ENCODE peak calls at places on chromosomes 11 and 22, in eight cellular contexts. One of them, this sample, is unnamed.

GRCh38 chr11:100684101-100685065 is 2.7 kb upstream of the ARHGAP42 start:
- DNase-seq in endothelial cell: no peak
- DNase-seq in NCI-H510A treated with DMSO at 0.1 percent for 48 hours: no peak
- DNase-seq in breast epithelium: no peak
- DNase-seq in lower leg skin: no peak
- DNase-seq in hippocampal formation: no peak
- DNase-seq in stimulated activated CD4-positive, alpha-beta T cell treated with anti-CD3 and anti-CD28 coated beads, Interleukin-2, amount 100 ng/mL, for 48 hours: no peak
- DNase-seq in activated CD4-positive, alpha-beta T cell treated with anti-CD3 and anti-CD28 coated beads for 24 hours: no peak
- DNase-seq in this sample: no peak

GRCh38 chr11:69530278-69531070 is 49.0 kb downstream of the LINC01488 start:
- DNase-seq in endothelial cell: no peak
- DNase-seq in NCI-H510A treated with DMSO at 0.1 percent for 48 hours: no peak
- DNase-seq in breast epithelium: peak
- DNase-seq in lower leg skin: no peak
- DNase-seq in hippocampal formation: no peak
- DNase-seq in stimulated activated CD4-positive, alpha-beta T cell treated with anti-CD3 and anti-CD28 coated beads, Interleukin-2, amount 100 ng/mL, for 48 hours: no peak
- DNase-seq in activated CD4-positive, alpha-beta T cell treated with anti-CD3 and anti-CD28 coated beads for 24 hours: no peak
- DNase-seq in this sample: peak

GRCh38 chr22:31871475-31871874 is 72.9 kb upstream of the YWHAH start:
- DNase-seq in endothelial cell: no peak
- DNase-seq in NCI-H510A treated with DMSO at 0.1 percent for 48 hours: no peak
- DNase-seq in breast epithelium: no peak
- DNase-seq in lower leg skin: no peak
- DNase-seq in hippocampal formation: no peak
- DNase-seq in stimulated activated CD4-positive, alpha-beta T cell treated with anti-CD3 and anti-CD28 coated beads, Interleukin-2, amount 100 ng/mL, for 48 hours: no peak
- DNase-seq in activated CD4-positive, alpha-beta T cell treated with anti-CD3 and anti-CD28 coated beads for 24 hours: no peak
- DNase-seq in this sample: no peak

GRCh38 chr11:124538019-124538418 is 5.4 kb downstream of the OR8B12 start:
- DNase-seq in endothelial cell: no peak
- DNase-seq in NCI-H510A treated with DMSO at 0.1 percent for 48 hours: no peak
- DNase-seq in breast epithelium: no peak
- DNase-seq in lower leg skin: no peak
- DNase-seq in hippocampal formation: no peak
- DNase-seq in stimulated activated CD4-positive, alpha-beta T cell treated with anti-CD3 and anti-CD28 coated beads, Interleukin-2, amount 100 ng/mL, for 48 hours: no peak
- DNase-seq in activated CD4-positive, alpha-beta T cell treated with anti-CD3 and anti-CD28 coated beads for 24 hours: no peak
- DNase-seq in this sample: no peak

GRCh38 chr22:19110064-19110458 is 12.2 kb downstream of the DGCR2 start:
- DNase-seq in endothelial cell: no peak
- DNase-seq in NCI-H510A treated with DMSO at 0.1 percent for 48 hours: no peak
- DNase-seq in breast epithelium: no peak
- DNase-seq in lower leg skin: no peak
- DNase-seq in hippocampal formation: no peak
- DNase-seq in stimulated activated CD4-positive, alpha-beta T cell treated with anti-CD3 and anti-CD28 coated beads, Interleukin-2, amount 100 ng/mL, for 48 hours: no peak
- DNase-seq in activated CD4-positive, alpha-beta T cell treated with anti-CD3 and anti-CD28 coated beads for 24 hours: no peak
- DNase-seq in this sample: no peak

GRCh38 chr11:3104961-3105790 is 48.0 kb upstream of the CARS1 start:
- DNase-seq in endothelial cell: no peak
- DNase-seq in NCI-H510A treated with DMSO at 0.1 percent for 48 hours: no peak
- DNase-seq in breast epithelium: peak
- DNase-seq in lower leg skin: no peak
- DNase-seq in hippocampal formation: no peak
- DNase-seq in stimulated activated CD4-positive, alpha-beta T cell treated with anti-CD3 and anti-CD28 coated beads, Interleukin-2, amount 100 ng/mL, for 48 hours: no peak
- DNase-seq in activated CD4-positive, alpha-beta T cell treated with anti-CD3 and anti-CD28 coated beads for 24 hours: no peak
- DNase-seq in this sample: no peak

GRCh38 chr22:24525416-24526037 is 29.4 kb downstream of the GUCD1 start:
- DNase-seq in endothelial cell: peak
- DNase-seq in NCI-H510A treated with DMSO at 0.1 percent for 48 hours: peak
- DNase-seq in breast epithelium: peak
- DNase-seq in lower leg skin: peak
- DNase-seq in hippocampal formation: peak
- DNase-seq in stimulated activated CD4-positive, alpha-beta T cell treated with anti-CD3 and anti-CD28 coated beads, Interleukin-2, amount 100 ng/mL, for 48 hours: peak
- DNase-seq in activated CD4-positive, alpha-beta T cell treated with anti-CD3 and anti-CD28 coated beads for 24 hours: peak
- DNase-seq in this sample: peak

GRCh38 chr11:128021304-128022006 is 565.9 kb downstream of the ETS1 start:
- DNase-seq in endothelial cell: peak
- DNase-seq in NCI-H510A treated with DMSO at 0.1 percent for 48 hours: no peak
- DNase-seq in breast epithelium: no peak
- DNase-seq in lower leg skin: no peak
- DNase-seq in hippocampal formation: no peak
- DNase-seq in stimulated activated CD4-positive, alpha-beta T cell treated with anti-CD3 and anti-CD28 coated beads, Interleukin-2, amount 100 ng/mL, for 48 hours: no peak
- DNase-seq in activated CD4-positive, alpha-beta T cell treated with anti-CD3 and anti-CD28 coated beads for 24 hours: no peak
- DNase-seq in this sample: no peak

GRCh38 chr22:33747576-33748180 is 172.6 kb downstream of the LARGE1 start:
- DNase-seq in endothelial cell: no peak
- DNase-seq in NCI-H510A treated with DMSO at 0.1 percent for 48 hours: peak
- DNase-seq in breast epithelium: no peak
- DNase-seq in lower leg skin: no peak
- DNase-seq in hippocampal formation: no peak
- DNase-seq in stimulated activated CD4-positive, alpha-beta T cell treated with anti-CD3 and anti-CD28 coated beads, Interleukin-2, amount 100 ng/mL, for 48 hours: no peak
- DNase-seq in activated CD4-positive, alpha-beta T cell treated with anti-CD3 and anti-CD28 coated beads for 24 hours: no peak
- DNase-seq in this sample: no peak

GRCh38 chr11:9138612-9139579 is 47.5 kb upstream of the SCUBE2 start:
- DNase-seq in endothelial cell: no peak
- DNase-seq in NCI-H510A treated with DMSO at 0.1 percent for 48 hours: peak
- DNase-seq in breast epithelium: peak
- DNase-seq in lower leg skin: peak
- DNase-seq in hippocampal formation: no peak
- DNase-seq in stimulated activated CD4-positive, alpha-beta T cell treated with anti-CD3 and anti-CD28 coated beads, Interleukin-2, amount 100 ng/mL, for 48 hours: peak
- DNase-seq in activated CD4-positive, alpha-beta T cell treated with anti-CD3 and anti-CD28 coated beads for 24 hours: peak
- DNase-seq in this sample: no peak

GRCh38 chr11:117426941-117427340 is 99.3 kb downstream of the CEP164 start:
- DNase-seq in endothelial cell: no peak
- DNase-seq in NCI-H510A treated with DMSO at 0.1 percent for 48 hours: no peak
- DNase-seq in breast epithelium: no peak
- DNase-seq in lower leg skin: no peak
- DNase-seq in hippocampal formation: no peak
- DNase-seq in stimulated activated CD4-positive, alpha-beta T cell treated with anti-CD3 and anti-CD28 coated beads, Interleukin-2, amount 100 ng/mL, for 48 hours: no peak
- DNase-seq in activated CD4-positive, alpha-beta T cell treated with anti-CD3 and anti-CD28 coated beads for 24 hours: no peak
- DNase-seq in this sample: no peak

GRCh38 chr11:110531056-110531756 is 101.5 kb downstream of the FDX1 start:
- DNase-seq in endothelial cell: no peak
- DNase-seq in NCI-H510A treated with DMSO at 0.1 percent for 48 hours: no peak
- DNase-seq in breast epithelium: no peak
- DNase-seq in lower leg skin: no peak
- DNase-seq in hippocampal formation: no peak
- DNase-seq in stimulated activated CD4-positive, alpha-beta T cell treated with anti-CD3 and anti-CD28 coated beads, Interleukin-2, amount 100 ng/mL, for 48 hours: no peak
- DNase-seq in activated CD4-positive, alpha-beta T cell treated with anti-CD3 and anti-CD28 coated beads for 24 hours: no peak
- DNase-seq in this sample: no peak

GRCh38 chr11:62560566-62561103 is 13.1 kb downstream of the EEF1G start:
- DNase-seq in endothelial cell: peak
- DNase-seq in NCI-H510A treated with DMSO at 0.1 percent for 48 hours: peak
- DNase-seq in breast epithelium: peak
- DNase-seq in lower leg skin: peak
- DNase-seq in hippocampal formation: peak
- DNase-seq in stimulated activated CD4-positive, alpha-beta T cell treated with anti-CD3 and anti-CD28 coated beads, Interleukin-2, amount 100 ng/mL, for 48 hours: peak
- DNase-seq in activated CD4-positive, alpha-beta T cell treated with anti-CD3 and anti-CD28 coated beads for 24 hours: no peak
- DNase-seq in this sample: no peak

GRCh38 chr11:77411238-77411637 is 62.7 kb downstream of the PAK1 start:
- DNase-seq in endothelial cell: peak
- DNase-seq in NCI-H510A treated with DMSO at 0.1 percent for 48 hours: no peak
- DNase-seq in breast epithelium: no peak
- DNase-seq in lower leg skin: peak
- DNase-seq in hippocampal formation: peak
- DNase-seq in stimulated activated CD4-positive, alpha-beta T cell treated with anti-CD3 and anti-CD28 coated beads, Interleukin-2, amount 100 ng/mL, for 48 hours: peak
- DNase-seq in activated CD4-positive, alpha-beta T cell treated with anti-CD3 and anti-CD28 coated beads for 24 hours: no peak
- DNase-seq in this sample: peak

GRCh38 chr22:33515733-33516297 is 404.5 kb downstream of the LARGE1 start:
- DNase-seq in endothelial cell: no peak
- DNase-seq in NCI-H510A treated with DMSO at 0.1 percent for 48 hours: peak
- DNase-seq in breast epithelium: no peak
- DNase-seq in lower leg skin: no peak
- DNase-seq in hippocampal formation: no peak
- DNase-seq in stimulated activated CD4-positive, alpha-beta T cell treated with anti-CD3 and anti-CD28 coated beads, Interleukin-2, amount 100 ng/mL, for 48 hours: no peak
- DNase-seq in activated CD4-positive, alpha-beta T cell treated with anti-CD3 and anti-CD28 coated beads for 24 hours: no peak
- DNase-seq in this sample: no peak

GRCh38 chr11:113273720-113274119 is 40.7 kb upstream of the TTC12 start:
- DNase-seq in endothelial cell: no peak
- DNase-seq in NCI-H510A treated with DMSO at 0.1 percent for 48 hours: no peak
- DNase-seq in breast epithelium: no peak
- DNase-seq in lower leg skin: no peak
- DNase-seq in hippocampal formation: no peak
- DNase-seq in stimulated activated CD4-positive, alpha-beta T cell treated with anti-CD3 and anti-CD28 coated beads, Interleukin-2, amount 100 ng/mL, for 48 hours: no peak
- DNase-seq in activated CD4-positive, alpha-beta T cell treated with anti-CD3 and anti-CD28 coated beads for 24 hours: no peak
- DNase-seq in this sample: no peak

GRCh38 chr11:117535201-117535869 is 207.7 kb downstream of the CEP164 start:
- DNase-seq in endothelial cell: no peak
- DNase-seq in NCI-H510A treated with DMSO at 0.1 percent for 48 hours: peak
- DNase-seq in breast epithelium: peak
- DNase-seq in lower leg skin: peak
- DNase-seq in hippocampal formation: peak
- DNase-seq in stimulated activated CD4-positive, alpha-beta T cell treated with anti-CD3 and anti-CD28 coated beads, Interleukin-2, amount 100 ng/mL, for 48 hours: no peak
- DNase-seq in activated CD4-positive, alpha-beta T cell treated with anti-CD3 and anti-CD28 coated beads for 24 hours: no peak
- DNase-seq in this sample: no peak

GRCh38 chr11:118620529-118621070 is 13.2 kb downstream of the PHLDB1 start:
- DNase-seq in endothelial cell: no peak
- DNase-seq in NCI-H510A treated with DMSO at 0.1 percent for 48 hours: no peak
- DNase-seq in breast epithelium: no peak
- DNase-seq in lower leg skin: no peak
- DNase-seq in hippocampal formation: no peak
- DNase-seq in stimulated activated CD4-positive, alpha-beta T cell treated with anti-CD3 and anti-CD28 coated beads, Interleukin-2, amount 100 ng/mL, for 48 hours: no peak
- DNase-seq in activated CD4-positive, alpha-beta T cell treated with anti-CD3 and anti-CD28 coated beads for 24 hours: no peak
- DNase-seq in this sample: no peak

GRCh38 chr11:37199082-37199481 is 601.0 kb upstream of the RAG2 start:
- DNase-seq in endothelial cell: no peak
- DNase-seq in NCI-H510A treated with DMSO at 0.1 percent for 48 hours: no peak
- DNase-seq in breast epithelium: no peak
- DNase-seq in lower leg skin: no peak
- DNase-seq in hippocampal formation: no peak
- DNase-seq in stimulated activated CD4-positive, alpha-beta T cell treated with anti-CD3 and anti-CD28 coated beads, Interleukin-2, amount 100 ng/mL, for 48 hours: no peak
- DNase-seq in activated CD4-positive, alpha-beta T cell treated with anti-CD3 and anti-CD28 coated beads for 24 hours: no peak
- DNase-seq in this sample: no peak

GRCh38 chr11:134712228-134713145 is 300.4 kb upstream of the B3GAT1 start:
- DNase-seq in endothelial cell: no peak
- DNase-seq in NCI-H510A treated with DMSO at 0.1 percent for 48 hours: no peak
- DNase-seq in breast epithelium: no peak
- DNase-seq in lower leg skin: no peak
- DNase-seq in hippocampal formation: no peak
- DNase-seq in stimulated activated CD4-positive, alpha-beta T cell treated with anti-CD3 and anti-CD28 coated beads, Interleukin-2, amount 100 ng/mL, for 48 hours: no peak
- DNase-seq in activated CD4-positive, alpha-beta T cell treated with anti-CD3 and anti-CD28 coated beads for 24 hours: no peak
- DNase-seq in this sample: no peak

GRCh38 chr11:69525516-69526452 is 44.3 kb downstream of the LINC01488 start:
- DNase-seq in endothelial cell: no peak
- DNase-seq in NCI-H510A treated with DMSO at 0.1 percent for 48 hours: no peak
- DNase-seq in breast epithelium: peak
- DNase-seq in lower leg skin: no peak
- DNase-seq in hippocampal formation: no peak
- DNase-seq in stimulated activated CD4-positive, alpha-beta T cell treated with anti-CD3 and anti-CD28 coated beads, Interleukin-2, amount 100 ng/mL, for 48 hours: no peak
- DNase-seq in activated CD4-positive, alpha-beta T cell treated with anti-CD3 and anti-CD28 coated beads for 24 hours: no peak
- DNase-seq in this sample: no peak

GRCh38 chr11:104275992-104276391 is 112.0 kb upstream of the PDGFD start:
- DNase-seq in endothelial cell: no peak
- DNase-seq in NCI-H510A treated with DMSO at 0.1 percent for 48 hours: no peak
- DNase-seq in breast epithelium: no peak
- DNase-seq in lower leg skin: no peak
- DNase-seq in hippocampal formation: no peak
- DNase-seq in stimulated activated CD4-positive, alpha-beta T cell treated with anti-CD3 and anti-CD28 coated beads, Interleukin-2, amount 100 ng/mL, for 48 hours: no peak
- DNase-seq in activated CD4-positive, alpha-beta T cell treated with anti-CD3 and anti-CD28 coated beads for 24 hours: no peak
- DNase-seq in this sample: no peak

GRCh38 chr11:11435673-11436072 is 82.6 kb upstream of the CSNK2A3 start:
- DNase-seq in endothelial cell: no peak
- DNase-seq in NCI-H510A treated with DMSO at 0.1 percent for 48 hours: no peak
- DNase-seq in breast epithelium: no peak
- DNase-seq in lower leg skin: no peak
- DNase-seq in hippocampal formation: no peak
- DNase-seq in stimulated activated CD4-positive, alpha-beta T cell treated with anti-CD3 and anti-CD28 coated beads, Interleukin-2, amount 100 ng/mL, for 48 hours: no peak
- DNase-seq in activated CD4-positive, alpha-beta T cell treated with anti-CD3 and anti-CD28 coated beads for 24 hours: no peak
- DNase-seq in this sample: no peak

GRCh38 chr11:83816572-83817187 is 530.5 kb upstream of the CCDC90B start:
- DNase-seq in endothelial cell: no peak
- DNase-seq in NCI-H510A treated with DMSO at 0.1 percent for 48 hours: peak
- DNase-seq in breast epithelium: no peak
- DNase-seq in lower leg skin: no peak
- DNase-seq in hippocampal formation: no peak
- DNase-seq in stimulated activated CD4-positive, alpha-beta T cell treated with anti-CD3 and anti-CD28 coated beads, Interleukin-2, amount 100 ng/mL, for 48 hours: no peak
- DNase-seq in activated CD4-positive, alpha-beta T cell treated with anti-CD3 and anti-CD28 coated beads for 24 hours: no peak
- DNase-seq in this sample: no peak

GRCh38 chr11:83602116-83602515 is 315.9 kb upstream of the CCDC90B start:
- DNase-seq in endothelial cell: no peak
- DNase-seq in NCI-H510A treated with DMSO at 0.1 percent for 48 hours: no peak
- DNase-seq in breast epithelium: no peak
- DNase-seq in lower leg skin: no peak
- DNase-seq in hippocampal formation: no peak
- DNase-seq in stimulated activated CD4-positive, alpha-beta T cell treated with anti-CD3 and anti-CD28 coated beads, Interleukin-2, amount 100 ng/mL, for 48 hours: no peak
- DNase-seq in activated CD4-positive, alpha-beta T cell treated with anti-CD3 and anti-CD28 coated beads for 24 hours: no peak
- DNase-seq in this sample: no peak

GRCh38 chr11:74018331-74019005 is 9.6 kb upstream of the UCP3 start:
- DNase-seq in endothelial cell: no peak
- DNase-seq in NCI-H510A treated with DMSO at 0.1 percent for 48 hours: no peak
- DNase-seq in breast epithelium: peak
- DNase-seq in lower leg skin: peak
- DNase-seq in hippocampal formation: peak
- DNase-seq in stimulated activated CD4-positive, alpha-beta T cell treated with anti-CD3 and anti-CD28 coated beads, Interleukin-2, amount 100 ng/mL, for 48 hours: no peak
- DNase-seq in activated CD4-positive, alpha-beta T cell treated with anti-CD3 and anti-CD28 coated beads for 24 hours: no peak
- DNase-seq in this sample: no peak

GRCh38 chr11:60942970-60943565 is 8.9 kb downstream of the SLC15A3 start:
- DNase-seq in endothelial cell: no peak
- DNase-seq in NCI-H510A treated with DMSO at 0.1 percent for 48 hours: peak
- DNase-seq in breast epithelium: no peak
- DNase-seq in lower leg skin: peak
- DNase-seq in hippocampal formation: no peak
- DNase-seq in stimulated activated CD4-positive, alpha-beta T cell treated with anti-CD3 and anti-CD28 coated beads, Interleukin-2, amount 100 ng/mL, for 48 hours: no peak
- DNase-seq in activated CD4-positive, alpha-beta T cell treated with anti-CD3 and anti-CD28 coated beads for 24 hours: no peak
- DNase-seq in this sample: no peak

GRCh38 chr22:30324008-30324730 is 2.6 kb downstream of the TBC1D10A start:
- DNase-seq in endothelial cell: no peak
- DNase-seq in NCI-H510A treated with DMSO at 0.1 percent for 48 hours: no peak
- DNase-seq in breast epithelium: no peak
- DNase-seq in lower leg skin: no peak
- DNase-seq in hippocampal formation: no peak
- DNase-seq in stimulated activated CD4-positive, alpha-beta T cell treated with anti-CD3 and anti-CD28 coated beads, Interleukin-2, amount 100 ng/mL, for 48 hours: no peak
- DNase-seq in activated CD4-positive, alpha-beta T cell treated with anti-CD3 and anti-CD28 coated beads for 24 hours: no peak
- DNase-seq in this sample: no peak